ENCODE peak calls at places on chromosomes 5 and 9, in eight cellular contexts. One of them, this sample, is unnamed.

GRCh38 chr5:109654455-109654854 is 35.3 kb upstream of the MAN2A1 start:
- DNase-seq in PC-9: no peak
- DNase-seq in IMR-90: no peak
- DNase-seq in lung: no peak
- DNase-seq in endodermal cell: no peak
- DNase-seq in WERI-Rb-1: no peak
- DNase-seq in MM.1S: no peak
- DNase-seq in H9: no peak
- DNase-seq in this sample: no peak

GRCh38 chr9:113659740-113660139 is 196.2 kb downstream of the RGS3 start:
- DNase-seq in lung: no peak
- DNase-seq in endodermal cell: peak; percentile 31
- DNase-seq in IMR-90: no peak
- DNase-seq in PC-9: no peak
- DNase-seq in WERI-Rb-1: no peak
- DNase-seq in MM.1S: no peak
- DNase-seq in H9: no peak
- DNase-seq in this sample: no peak

GRCh38 chr5:112294126-112294525 is 125.0 kb downstream of the EPB41L4A start:
- DNase-seq in H9: no peak
- DNase-seq in MM.1S: no peak
- DNase-seq in WERI-Rb-1: no peak
- DNase-seq in IMR-90: no peak
- DNase-seq in PC-9: no peak
- DNase-seq in endodermal cell: no peak
- DNase-seq in lung: no peak
- DNase-seq in this sample: no peak

GRCh38 chr5:57937501-57937900 is 454.9 kb upstream of the ACTBL2 start:
- DNase-seq in H9: no peak
- DNase-seq in endodermal cell: no peak
- DNase-seq in PC-9: no peak
- DNase-seq in WERI-Rb-1: no peak
- DNase-seq in lung: no peak
- DNase-seq in IMR-90: peak; percentile 24
- DNase-seq in MM.1S: no peak
- DNase-seq in this sample: no peak

GRCh38 chr9:13143281-13143680 is 136.2 kb downstream of the MPDZ start:
- DNase-seq in IMR-90: no peak
- DNase-seq in H9: no peak
- DNase-seq in endodermal cell: no peak
- DNase-seq in lung: no peak
- DNase-seq in PC-9: no peak
- DNase-seq in MM.1S: no peak
- DNase-seq in WERI-Rb-1: no peak
- DNase-seq in this sample: no peak

GRCh38 chr9:18390393-18390792 is 83.6 kb upstream of the ADAMTSL1 start:
- DNase-seq in lung: no peak
- DNase-seq in MM.1S: no peak
- DNase-seq in PC-9: no peak
- DNase-seq in WERI-Rb-1: no peak
- DNase-seq in IMR-90: peak; percentile 26
- DNase-seq in endodermal cell: no peak
- DNase-seq in H9: no peak
- DNase-seq in this sample: no peak

GRCh38 chr5:14090290-14090689 is 52.9 kb upstream of the TRIO start:
- DNase-seq in MM.1S: no peak
- DNase-seq in endodermal cell: no peak
- DNase-seq in WERI-Rb-1: no peak
- DNase-seq in H9: no peak
- DNase-seq in PC-9: no peak
- DNase-seq in lung: no peak
- DNase-seq in IMR-90: no peak
- DNase-seq in this sample: no peak

GRCh38 chr5:138927979-138928378 is 52.8 kb upstream of the LRRTM2 start:
- DNase-seq in lung: no peak
- DNase-seq in IMR-90: peak; percentile 23
- DNase-seq in endodermal cell: no peak
- DNase-seq in PC-9: no peak
- DNase-seq in WERI-Rb-1: no peak
- DNase-seq in MM.1S: no peak
- DNase-seq in H9: no peak
- DNase-seq in this sample: peak; percentile 77

GRCh38 chr9:5586391-5586802 is 42.5 kb upstream of the RIC1 start:
- DNase-seq in WERI-Rb-1: no peak
- DNase-seq in PC-9: no peak
- DNase-seq in endodermal cell: no peak
- DNase-seq in MM.1S: peak; percentile 27
- DNase-seq in IMR-90: peak; percentile 79
- DNase-seq in lung: no peak
- DNase-seq in H9: no peak
- DNase-seq in this sample: no peak

GRCh38 chr9:33375238-33375840 is 27.0 kb downstream of the AQP7 start:
- DNase-seq in PC-9: no peak
- DNase-seq in IMR-90: peak; percentile 19
- DNase-seq in H9: peak; percentile 78
- DNase-seq in WERI-Rb-1: peak; percentile 53
- DNase-seq in MM.1S: no peak
- DNase-seq in endodermal cell: peak; percentile 77
- DNase-seq in lung: no peak
- DNase-seq in this sample: no peak

GRCh38 chr5:1445313-1445894 is at the start of gene SLC6A3:
- DNase-seq in lung: no peak
- DNase-seq in IMR-90: no peak
- DNase-seq in PC-9: no peak
- DNase-seq in H9: peak; percentile 91
- DNase-seq in MM.1S: no peak
- DNase-seq in WERI-Rb-1: no peak
- DNase-seq in endodermal cell: peak; percentile 96
- DNase-seq in this sample: no peak
- H3K27me3 ChIP-seq in lung: peaks cover 6% of the 10 kb centered on the region
- H3K27me3 ChIP-seq in IMR-90: peaks cover 76% of the 10 kb centered on the region
- H3K27me3 ChIP-seq in PC-9: peaks cover 85% of the 10 kb centered on the region
- H3K27me3 ChIP-seq in H9: peaks cover 38% of the 10 kb centered on the region
- H3K27me3 ChIP-seq in MM.1S: peaks cover 32% of the 10 kb centered on the region
- H3K27me3 ChIP-seq in WERI-Rb-1: peaks cover 20% of the 10 kb centered on the region
- H3K27me3 ChIP-seq in endodermal cell: peaks cover 99% of the 10 kb centered on the region
- H3K27me3 ChIP-seq in this sample: peaks cover 23% of the 10 kb centered on the region

GRCh38 chr9:93202919-93203712 is 19.2 kb downstream of the WNK2 start:
- DNase-seq in lung: no peak
- DNase-seq in WERI-Rb-1: peak; percentile 86
- DNase-seq in MM.1S: no peak
- DNase-seq in endodermal cell: no peak
- DNase-seq in IMR-90: no peak
- DNase-seq in H9: no peak
- DNase-seq in PC-9: no peak
- DNase-seq in this sample: no peak
- TF ChIP-seq CTCF in lung: no peak
- TF ChIP-seq CTCF in WERI-Rb-1: no peak
- TF ChIP-seq CTCF in MM.1S: no peak
- TF ChIP-seq CTCF in endodermal cell: no peak
- TF ChIP-seq CTCF in IMR-90: no peak
- TF ChIP-seq CTCF in H9: no peak
- TF ChIP-seq CTCF in PC-9: no peak
- TF ChIP-seq CTCF in this sample: no peak

DNA sequence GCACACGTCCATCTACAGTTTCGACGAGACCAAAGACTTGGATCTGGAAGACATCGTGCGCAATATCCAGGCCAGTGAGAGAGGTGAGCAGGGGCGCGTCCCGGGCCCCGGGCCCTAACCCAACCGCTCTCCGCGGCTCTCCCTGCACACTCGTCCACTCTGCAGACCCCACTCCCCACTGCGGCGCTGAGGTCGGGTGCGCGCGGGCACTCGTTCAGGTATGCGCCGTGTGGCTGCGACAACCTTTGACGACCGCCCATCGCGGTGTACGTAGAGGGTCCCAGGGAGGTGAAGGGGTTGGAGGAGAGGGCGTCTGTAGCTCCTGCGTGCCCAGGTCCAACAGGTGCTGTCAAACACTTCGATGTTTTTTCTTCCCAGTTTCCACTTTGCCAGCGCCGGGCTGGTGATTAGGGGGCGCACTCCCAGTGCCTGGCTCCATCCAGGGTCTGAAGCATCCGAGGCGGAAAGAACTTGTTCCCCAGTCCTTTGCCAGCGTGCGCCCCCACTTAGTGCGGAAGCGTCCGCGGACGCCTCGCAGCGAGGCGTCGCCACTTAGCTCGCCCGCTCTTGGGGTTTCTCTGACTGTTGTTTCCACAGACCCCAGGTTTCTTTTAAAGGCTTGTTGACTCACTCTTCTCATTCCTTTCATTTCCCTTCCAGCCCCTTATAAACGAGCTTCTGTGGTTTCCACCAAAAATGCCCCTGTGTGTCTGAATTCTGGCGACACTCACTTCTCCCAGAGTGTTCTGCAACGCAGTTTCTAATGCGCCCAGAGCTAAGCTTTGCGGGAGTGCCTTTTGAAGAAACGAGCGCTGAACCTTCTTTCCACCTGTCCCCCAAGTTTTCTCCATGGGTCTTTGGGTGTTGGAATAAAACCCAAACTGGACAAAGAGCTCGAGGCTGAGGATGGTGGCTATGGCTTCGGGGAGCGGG is 1.6 kb downstream of the NPR3 start:
- DNase-seq in IMR-90: peak; percentile 35
- DNase-seq in MM.1S: no peak
- DNase-seq in endodermal cell: peak; percentile 74
- DNase-seq in lung: no peak
- DNase-seq in PC-9: no peak
- DNase-seq in WERI-Rb-1: no peak
- DNase-seq in H9: peak; percentile 41
- DNase-seq in this sample: no peak
- H3K27me3 ChIP-seq in IMR-90: no peaks in the 10 kb centered on the region
- H3K27me3 ChIP-seq in MM.1S: no peaks in the 10 kb centered on the region
- H3K27me3 ChIP-seq in endodermal cell: peaks cover 89% of the 10 kb centered on the region
- H3K27me3 ChIP-seq in lung: no peaks in the 10 kb centered on the region
- H3K27me3 ChIP-seq in PC-9: peaks cover 18% of the 10 kb centered on the region
- H3K27me3 ChIP-seq in WERI-Rb-1: peaks cover 86% of the 10 kb centered on the region
- H3K27me3 ChIP-seq in H9: peaks cover 61% of the 10 kb centered on the region
- H3K27me3 ChIP-seq in this sample: peaks cover 4% of the 10 kb centered on the region

GRCh38 chr5:55691265-55692105 is 20.6 kb downstream of the SLC38A9 start:
- DNase-seq in IMR-90: peak; percentile 59
- DNase-seq in lung: no peak
- DNase-seq in MM.1S: peak; percentile 52
- DNase-seq in WERI-Rb-1: no peak
- DNase-seq in endodermal cell: no peak
- DNase-seq in PC-9: peak; percentile 51
- DNase-seq in H9: no peak
- DNase-seq in this sample: no peak

GRCh38 chr5:55692509-55692908 is 19.6 kb downstream of the SLC38A9 start:
- DNase-seq in IMR-90: no peak
- DNase-seq in H9: no peak
- DNase-seq in PC-9: no peak
- DNase-seq in lung: no peak
- DNase-seq in WERI-Rb-1: no peak
- DNase-seq in MM.1S: no peak
- DNase-seq in endodermal cell: no peak
- DNase-seq in this sample: no peak

GRCh38 chr5:55699041-55699688 is 13.0 kb downstream of the SLC38A9 start:
- DNase-seq in PC-9: no peak
- DNase-seq in WERI-Rb-1: no peak
- DNase-seq in lung: no peak
- DNase-seq in H9: no peak
- DNase-seq in endodermal cell: no peak
- DNase-seq in IMR-90: no peak
- DNase-seq in MM.1S: no peak
- DNase-seq in this sample: no peak

GRCh38 chr5:55692106-55692417 is 20.1 kb downstream of the SLC38A9 start:
- DNase-seq in endodermal cell: no peak
- DNase-seq in H9: no peak
- DNase-seq in IMR-90: no peak
- DNase-seq in MM.1S: no peak
- DNase-seq in WERI-Rb-1: no peak
- DNase-seq in PC-9: no peak
- DNase-seq in lung: no peak
- DNase-seq in this sample: no peak

DNA sequence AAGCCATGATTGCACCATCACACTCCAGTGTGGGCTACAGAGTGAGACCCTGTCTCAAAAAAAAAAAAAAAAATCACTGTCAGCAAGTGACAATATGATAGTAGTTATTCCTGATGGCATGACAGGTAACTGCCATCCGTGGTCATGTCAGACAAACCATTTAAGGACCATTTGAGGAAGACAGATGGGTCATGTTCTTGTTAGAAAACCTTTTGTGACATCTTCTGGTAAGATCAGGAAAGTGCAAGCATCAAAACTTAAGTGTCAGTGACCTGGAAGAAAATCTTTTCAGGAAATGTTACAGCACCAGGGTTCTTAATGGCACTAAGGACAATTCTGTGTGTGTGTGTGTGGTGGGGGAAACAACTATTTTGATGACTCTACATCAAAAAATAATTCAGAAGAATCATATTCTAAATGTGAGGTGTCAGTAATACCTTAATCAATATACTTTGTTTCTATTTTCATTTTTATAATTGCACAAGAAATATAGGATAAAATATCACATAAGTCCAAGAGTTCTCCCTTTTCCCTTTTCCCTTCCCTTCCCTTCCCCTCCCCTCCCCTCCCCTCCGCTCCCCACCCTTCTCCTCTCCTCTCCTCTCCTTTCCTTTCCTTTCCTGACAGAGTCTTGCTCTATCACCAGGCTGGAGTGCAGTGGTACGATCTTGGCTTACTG is 17.8 kb downstream of the SLC38A9 start:
- DNase-seq in PC-9: no peak
- DNase-seq in endodermal cell: no peak
- DNase-seq in IMR-90: peak; percentile 43
- DNase-seq in MM.1S: peak; percentile 50
- DNase-seq in lung: no peak
- DNase-seq in H9: no peak
- DNase-seq in WERI-Rb-1: no peak
- DNase-seq in this sample: no peak
- TF ChIP-seq CTCF in PC-9: peak; percentile 69
- TF ChIP-seq CTCF in endodermal cell: peak; percentile 79
- TF ChIP-seq CTCF in IMR-90: peak; percentile 45
- TF ChIP-seq CTCF in MM.1S: peak; percentile 54
- TF ChIP-seq CTCF in lung: no peak
- TF ChIP-seq CTCF in H9: peak; percentile 74
- TF ChIP-seq CTCF in WERI-Rb-1: peak; percentile 51
- TF ChIP-seq CTCF in this sample: no peak

GRCh38 chr5:488241-488640 is 36.0 kb downstream of the SLC9A3 start:
- DNase-seq in H9: no peak
- DNase-seq in endodermal cell: no peak
- DNase-seq in IMR-90: no peak
- DNase-seq in WERI-Rb-1: no peak
- DNase-seq in MM.1S: no peak
- DNase-seq in lung: no peak
- DNase-seq in PC-9: no peak
- DNase-seq in this sample: no peak

GRCh38 chr5:491119-491855 is 33.0 kb downstream of the SLC9A3 start:
- DNase-seq in endodermal cell: no peak
- DNase-seq in IMR-90: no peak
- DNase-seq in MM.1S: no peak
- DNase-seq in PC-9: no peak
- DNase-seq in WERI-Rb-1: no peak
- DNase-seq in H9: no peak
- DNase-seq in lung: no peak
- DNase-seq in this sample: no peak

GRCh38 chr5:488744-489688 is 35.2 kb downstream of the SLC9A3 start:
- DNase-seq in endodermal cell: no peak
- DNase-seq in lung: no peak
- DNase-seq in IMR-90: no peak
- DNase-seq in H9: no peak
- DNase-seq in MM.1S: no peak
- DNase-seq in WERI-Rb-1: peak; percentile 55
- DNase-seq in PC-9: no peak
- DNase-seq in this sample: no peak

GRCh38 chr5:490116-491094 is 33.8 kb downstream of the SLC9A3 start:
- DNase-seq in endodermal cell: no peak
- DNase-seq in MM.1S: no peak
- DNase-seq in H9: no peak
- DNase-seq in IMR-90: no peak
- DNase-seq in PC-9: no peak
- DNase-seq in lung: no peak
- DNase-seq in WERI-Rb-1: no peak
- DNase-seq in this sample: no peak

GRCh38 chr5:489689-490080 is 34.6 kb downstream of the SLC9A3 start:
- DNase-seq in WERI-Rb-1: no peak
- DNase-seq in H9: no peak
- DNase-seq in PC-9: no peak
- DNase-seq in IMR-90: no peak
- DNase-seq in MM.1S: no peak
- DNase-seq in lung: no peak
- DNase-seq in endodermal cell: no peak
- DNase-seq in this sample: no peak
- H3K27me3 ChIP-seq in WERI-Rb-1: peaks cover 3% of the 10 kb centered on the region
- H3K27me3 ChIP-seq in H9: peaks cover 19% of the 10 kb centered on the region
- H3K27me3 ChIP-seq in PC-9: peaks cover 42% of the 10 kb centered on the region
- H3K27me3 ChIP-seq in IMR-90: peaks cover 28% of the 10 kb centered on the region
- H3K27me3 ChIP-seq in MM.1S: peaks cover 75% of the 10 kb centered on the region
- H3K27me3 ChIP-seq in lung: no peaks in the 10 kb centered on the region
- H3K27me3 ChIP-seq in endodermal cell: peaks cover under 1% of the 10 kb centered on the region
- H3K27me3 ChIP-seq in this sample: no peaks in the 10 kb centered on the region